ENCODE peak calls at places on chromosomes 5 and 9, in five cellular contexts. G is psoas muscle; D is stomach; Q is SJSA1; M is CD8-positive, alpha-beta memory T cell. X is an unnamed sample. For H3K9me3, the result is how much of the 10 kb centered on the place peaks cover.

GRCh38 chr5:14959443-14960119 is 88.0 kb upstream of the ANKH start:
- DNase-seq in M (no peak), Q (no peak), D (no peak), G (no peak), X (no peak)

GRCh38 chr5:142295084-142295758 is 29.6 kb downstream of the SPRY4 start:
- DNase-seq in D (no peak), G (no peak), Q (no peak), M (no peak), X (no peak)

GRCh38 chr5:109585012-109585599 is 104.6 kb upstream of the MAN2A1 start:
- DNase-seq in D (no peak), G (no peak), M (no peak), Q (no peak), X (no peak)

GRCh38 chr9:121260457-121261106 is 7.4 kb upstream of the GSN start:
- DNase-seq in Q (no peak), D (no peak), M (no peak), G (no peak), X (no peak)

GRCh38 chr5:31664566-31664965 is 25.6 kb downstream of the PDZD2 start:
- DNase-seq in Q (no peak), M (no peak), G (no peak), D (no peak), X (no peak)

GRCh38 chr5:180291943-180292831 is at the start of gene MAPK9:
- DNase-seq in D (peak), G (peak), Q (peak), M (peak), X (peak)

GRCh38 chr9:118967901-118968300 is 401.3 kb downstream of the BRINP1 start:
- DNase-seq in G (no peak), M (no peak), Q (no peak), D (no peak), X (no peak)

GRCh38 chr5:126718246-126718868 is 58.6 kb upstream of the LMNB1 start:
- DNase-seq in G (no peak), Q (peak), M (no peak), D (no peak), X (no peak)

GRCh38 chr9:27771803-27772545 is 198.7 kb upstream of the C9orf72 start:
- DNase-seq in D (no peak), Q (peak), M (no peak), G (no peak), X (no peak)

GRCh38 chr5:75465480-75465879 is 45.9 kb downstream of the CERT1 start:
- DNase-seq in Q (no peak), M (no peak), D (no peak), G (no peak), X (no peak)

GRCh38 chr5:135502836-135503520 is 32.8 kb downstream of the NEUROG1 start:
- DNase-seq in Q (no peak), G (no peak), M (no peak), D (no peak), X (no peak)

GRCh38 chr5:138653502-138653901 is 78.3 kb upstream of the HSPA9 start:
- DNase-seq in D (peak), M (no peak), G (no peak), Q (no peak), X (no peak)

GRCh38 chr5:15420201-15420600 is 79.8 kb upstream of the FBXL7 start:
- DNase-seq in M (no peak), G (peak), Q (no peak), D (no peak), X (no peak)

GRCh38 chr5:149938791-149939358 is 5.7 kb downstream of the PDE6A start:
- DNase-seq in G (peak), Q (peak), M (no peak), D (no peak), X (no peak)

DNA sequence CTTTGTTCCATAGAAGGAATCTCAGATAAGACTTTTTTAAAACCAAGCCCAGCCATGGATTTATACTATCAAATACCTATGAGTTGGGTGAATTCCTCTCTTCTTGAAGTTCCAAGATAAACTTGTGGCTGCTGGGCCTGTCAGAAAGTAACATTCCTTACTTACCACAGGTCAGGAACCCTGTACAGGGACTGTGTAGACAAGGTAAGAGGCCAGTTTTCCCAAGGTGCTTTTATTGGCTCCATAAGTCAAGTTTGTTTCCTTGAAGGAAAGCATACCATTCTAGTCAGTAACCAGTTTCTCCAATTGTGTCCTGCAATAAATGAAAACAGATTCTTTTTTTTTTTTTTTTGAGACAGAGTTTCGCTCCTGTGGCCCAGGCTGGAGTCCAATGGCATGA is 8.8 kb upstream of the CLTB start:
- DNase-seq in M (no peak), D (no peak), Q (no peak), G (no peak), X (no peak)
- H3K9me3 ChIP-seq in M (under half), D (under half), Q (under half), G (under half), X (under half)

GRCh38 chr9:40927260-40927631 is 201.2 kb downstream of the FOXD4L6 start:
- DNase-seq in M (no peak), G (no peak), D (no peak), Q (no peak), X (no peak)
- H3K9me3 ChIP-seq in M (under half), G (half or more), D (half or more), Q (under half), X (half or more)

GRCh38 chr5:4651811-4652565 is 488.1 kb upstream of the ADAMTS16 start:
- DNase-seq in Q (no peak), M (no peak), D (no peak), G (no peak), X (no peak)

GRCh38 chr5:4647955-4648354 is 492.2 kb upstream of the ADAMTS16 start:
- DNase-seq in Q (no peak), D (no peak), G (no peak), M (no peak), X (no peak)

DNA sequence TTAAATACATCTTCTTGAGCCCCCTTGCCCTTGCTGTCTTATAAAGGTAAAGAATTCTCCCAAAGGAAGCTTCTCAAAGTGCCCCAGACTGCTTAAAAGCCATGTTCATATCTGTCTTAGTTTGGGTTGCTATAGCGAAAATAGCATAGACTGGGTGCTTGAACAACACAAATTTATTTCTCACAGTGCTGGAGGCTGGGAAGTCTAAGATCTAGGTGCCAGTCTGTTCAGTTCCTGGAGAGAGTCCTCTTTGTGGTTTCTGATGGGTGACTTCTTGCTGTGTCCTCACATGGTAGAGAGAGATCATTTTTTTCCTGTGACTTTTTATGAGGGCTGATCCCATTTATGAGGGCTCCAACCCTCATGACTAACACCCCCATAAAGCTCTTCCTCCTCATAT is 486.7 kb upstream of the ADAMTS16 start:
- DNase-seq in M (no peak), G (no peak), D (no peak), Q (no peak), X (no peak)
- H3K9me3 ChIP-seq in M (under half), G (under half), D (under half), Q (under half), X (under half)

GRCh38 chr5:97980291-97980690 is 793.2 kb upstream of the RGMB start:
- DNase-seq in D (no peak), Q (no peak), G (no peak), M (no peak), X (no peak)
- H3K9me3 ChIP-seq in D (under half), Q (under half), G (under half), M (under half), X (under half)

DNA sequence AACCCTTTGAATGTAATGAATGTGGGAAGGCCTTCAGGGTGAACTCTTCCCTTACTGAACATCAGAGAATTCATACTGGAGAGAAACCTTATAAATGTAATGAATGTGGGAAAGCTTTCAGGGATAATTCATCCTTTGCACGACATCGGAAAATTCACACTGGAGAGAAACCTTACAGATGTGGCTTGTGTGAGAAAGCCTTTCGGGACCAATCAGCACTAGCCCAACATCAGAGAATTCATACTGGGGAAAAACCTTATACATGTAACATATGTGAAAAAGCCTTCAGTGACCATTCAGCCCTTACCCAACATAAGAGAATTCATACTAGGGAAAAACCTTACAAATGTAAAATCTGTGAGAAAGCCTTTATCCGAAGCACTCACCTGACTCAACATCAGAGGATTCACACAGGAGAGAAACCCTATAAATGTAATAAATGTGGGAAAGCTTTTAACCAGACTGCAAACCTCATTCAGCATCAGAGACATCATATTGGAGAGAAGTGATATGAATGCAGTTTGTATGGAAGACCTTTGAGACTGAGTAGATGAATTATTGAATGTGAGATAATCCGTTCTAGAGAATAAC is 24.6 kb downstream of the ZNF454 start:
- DNase-seq in D (no peak), Q (no peak), G (no peak), M (no peak), X (no peak)
- H3K9me3 ChIP-seq in D (half or more), Q (half or more), G (half or more), M (under half), X (under half)

DNA sequence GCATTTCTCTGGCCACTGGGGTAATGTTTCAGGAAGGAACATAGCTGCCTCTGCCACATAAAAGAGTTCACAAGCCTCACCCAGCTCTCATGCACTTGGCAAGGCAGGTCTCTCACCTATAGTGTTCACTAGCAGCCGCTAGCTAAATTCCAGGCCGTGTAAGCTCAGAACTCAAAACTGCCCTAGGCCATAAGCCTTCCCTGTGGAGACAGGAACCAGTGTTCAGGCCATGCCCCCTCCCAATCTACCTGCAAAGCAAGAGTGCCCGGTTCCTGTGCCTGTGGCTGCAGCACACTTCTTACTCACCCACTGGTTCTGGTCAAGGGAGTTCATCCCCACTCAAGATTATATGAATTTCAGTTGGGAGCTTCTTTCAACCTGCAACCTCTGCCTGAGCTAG is 60.7 kb upstream of the ZNF169 start:
- DNase-seq in M (no peak), D (no peak), G (no peak), Q (no peak), X (no peak)
- H3K9me3 ChIP-seq in M (under half), D (under half), G (under half), Q (under half), X (under half)